ENCODE peak calls at places on chromosomes 12 and 14, in ten cellular contexts. One of them, this sample, is unnamed.

GRCh38 chr14:69325086-69325485 is 65.1 kb downstream of the GALNT16 start:
- DNase-seq in transverse colon: no peak
- DNase-seq in D721Med: no peak
- DNase-seq in heart right ventricle: no peak
- DNase-seq in AG04450: no peak
- DNase-seq in AG10803: no peak
- DNase-seq in activated B cell treated with CpG ODN at 0.5 μM for 24 hours: no peak
- DNase-seq in fibroblast of the aortic adventitia: no peak
- DNase-seq in foreskin fibroblast: no peak
- DNase-seq in spleen: peak
- DNase-seq in this sample: no peak

GRCh38 chr14:66657780-66658179 is 149.8 kb downstream of the GPHN start:
- DNase-seq in transverse colon: no peak
- DNase-seq in D721Med: no peak
- DNase-seq in heart right ventricle: no peak
- DNase-seq in AG04450: no peak
- DNase-seq in AG10803: no peak
- DNase-seq in activated B cell treated with CpG ODN at 0.5 μM for 24 hours: no peak
- DNase-seq in fibroblast of the aortic adventitia: no peak
- DNase-seq in foreskin fibroblast: no peak
- DNase-seq in spleen: no peak
- DNase-seq in this sample: no peak

GRCh38 chr12:45658066-45658465 is 71.4 kb upstream of the ARID2 start:
- DNase-seq in transverse colon: no peak
- DNase-seq in D721Med: no peak
- DNase-seq in heart right ventricle: no peak
- DNase-seq in AG04450: no peak
- DNase-seq in AG10803: no peak
- DNase-seq in activated B cell treated with CpG ODN at 0.5 μM for 24 hours: no peak
- DNase-seq in fibroblast of the aortic adventitia: no peak
- DNase-seq in foreskin fibroblast: no peak
- DNase-seq in spleen: no peak
- DNase-seq in this sample: no peak

GRCh38 chr12:93645702-93646101 is 31.5 kb upstream of the CRADD start:
- DNase-seq in transverse colon: no peak
- DNase-seq in D721Med: no peak
- DNase-seq in heart right ventricle: no peak
- DNase-seq in AG04450: no peak
- DNase-seq in AG10803: peak
- DNase-seq in activated B cell treated with CpG ODN at 0.5 μM for 24 hours: no peak
- DNase-seq in fibroblast of the aortic adventitia: peak
- DNase-seq in foreskin fibroblast: peak
- DNase-seq in spleen: no peak
- DNase-seq in this sample: no peak

GRCh38 chr14:104355101-104355691 is 216.8 kb downstream of the KIF26A start:
- DNase-seq in transverse colon: no peak
- DNase-seq in D721Med: no peak
- DNase-seq in heart right ventricle: no peak
- DNase-seq in AG04450: no peak
- DNase-seq in AG10803: no peak
- DNase-seq in activated B cell treated with CpG ODN at 0.5 μM for 24 hours: no peak
- DNase-seq in fibroblast of the aortic adventitia: no peak
- DNase-seq in foreskin fibroblast: no peak
- DNase-seq in spleen: peak
- DNase-seq in this sample: no peak

GRCh38 chr14:47186491-47186890 is 488.9 kb downstream of the MDGA2 start:
- DNase-seq in transverse colon: no peak
- DNase-seq in D721Med: no peak
- DNase-seq in heart right ventricle: no peak
- DNase-seq in AG04450: no peak
- DNase-seq in AG10803: no peak
- DNase-seq in activated B cell treated with CpG ODN at 0.5 μM for 24 hours: no peak
- DNase-seq in fibroblast of the aortic adventitia: no peak
- DNase-seq in foreskin fibroblast: no peak
- DNase-seq in spleen: no peak
- DNase-seq in this sample: no peak

GRCh38 chr12:111406474-111407370 is 999 bp downstream of the SH2B3 start:
- DNase-seq in transverse colon: no peak
- DNase-seq in D721Med: no peak
- DNase-seq in heart right ventricle: peak
- DNase-seq in AG04450: no peak
- DNase-seq in AG10803: no peak
- DNase-seq in activated B cell treated with CpG ODN at 0.5 μM for 24 hours: peak
- DNase-seq in fibroblast of the aortic adventitia: no peak
- DNase-seq in foreskin fibroblast: no peak
- DNase-seq in spleen: peak
- DNase-seq in this sample: no peak

GRCh38 chr14:93113678-93114067 is 2.1 kb downstream of the ITPK1 start:
- DNase-seq in transverse colon: no peak
- DNase-seq in D721Med: no peak
- DNase-seq in heart right ventricle: no peak
- DNase-seq in AG04450: no peak
- DNase-seq in AG10803: no peak
- DNase-seq in activated B cell treated with CpG ODN at 0.5 μM for 24 hours: no peak
- DNase-seq in fibroblast of the aortic adventitia: no peak
- DNase-seq in foreskin fibroblast: no peak
- DNase-seq in spleen: peak
- DNase-seq in this sample: no peak

GRCh38 chr12:24418157-24418556 is 468.7 kb upstream of the SOX5 start:
- DNase-seq in transverse colon: no peak
- DNase-seq in D721Med: no peak
- DNase-seq in heart right ventricle: no peak
- DNase-seq in AG04450: no peak
- DNase-seq in AG10803: no peak
- DNase-seq in activated B cell treated with CpG ODN at 0.5 μM for 24 hours: no peak
- DNase-seq in fibroblast of the aortic adventitia: no peak
- DNase-seq in foreskin fibroblast: no peak
- DNase-seq in spleen: no peak
- DNase-seq in this sample: no peak

GRCh38 chr12:119088917-119089667 is 89.6 kb upstream of the HSPB8 start:
- DNase-seq in transverse colon: no peak
- DNase-seq in D721Med: no peak
- DNase-seq in heart right ventricle: no peak
- DNase-seq in AG04450: no peak
- DNase-seq in AG10803: no peak
- DNase-seq in activated B cell treated with CpG ODN at 0.5 μM for 24 hours: no peak
- DNase-seq in fibroblast of the aortic adventitia: no peak
- DNase-seq in foreskin fibroblast: no peak
- DNase-seq in spleen: no peak
- DNase-seq in this sample: no peak

GRCh38 chr12:122079532-122080081 is 1.1 kb downstream of the MLXIP start:
- DNase-seq in transverse colon: no peak
- DNase-seq in D721Med: no peak
- DNase-seq in heart right ventricle: no peak
- DNase-seq in AG04450: no peak
- DNase-seq in AG10803: no peak
- DNase-seq in activated B cell treated with CpG ODN at 0.5 μM for 24 hours: no peak
- DNase-seq in fibroblast of the aortic adventitia: peak
- DNase-seq in foreskin fibroblast: no peak
- DNase-seq in spleen: no peak
- DNase-seq in this sample: no peak

GRCh38 chr12:113003631-113004030 is 25.3 kb downstream of the OAS2 start:
- DNase-seq in transverse colon: no peak
- DNase-seq in D721Med: no peak
- DNase-seq in heart right ventricle: no peak
- DNase-seq in AG04450: no peak
- DNase-seq in AG10803: no peak
- DNase-seq in activated B cell treated with CpG ODN at 0.5 μM for 24 hours: no peak
- DNase-seq in fibroblast of the aortic adventitia: no peak
- DNase-seq in foreskin fibroblast: no peak
- DNase-seq in spleen: no peak
- DNase-seq in this sample: no peak

GRCh38 chr12:113006641-113007040 is 28.3 kb downstream of the OAS2 start:
- DNase-seq in transverse colon: no peak
- DNase-seq in D721Med: no peak
- DNase-seq in heart right ventricle: no peak
- DNase-seq in AG04450: no peak
- DNase-seq in AG10803: no peak
- DNase-seq in activated B cell treated with CpG ODN at 0.5 μM for 24 hours: no peak
- DNase-seq in fibroblast of the aortic adventitia: no peak
- DNase-seq in foreskin fibroblast: no peak
- DNase-seq in spleen: no peak
- DNase-seq in this sample: no peak

GRCh38 chr12:113002676-113003075 is 24.4 kb downstream of the OAS2 start:
- DNase-seq in transverse colon: no peak
- DNase-seq in D721Med: no peak
- DNase-seq in heart right ventricle: no peak
- DNase-seq in AG04450: no peak
- DNase-seq in AG10803: no peak
- DNase-seq in activated B cell treated with CpG ODN at 0.5 μM for 24 hours: no peak
- DNase-seq in fibroblast of the aortic adventitia: no peak
- DNase-seq in foreskin fibroblast: no peak
- DNase-seq in spleen: no peak
- DNase-seq in this sample: no peak

GRCh38 chr12:113007166-113007565 is 28.8 kb downstream of the OAS2 start:
- DNase-seq in transverse colon: no peak
- DNase-seq in D721Med: no peak
- DNase-seq in heart right ventricle: no peak
- DNase-seq in AG04450: no peak
- DNase-seq in AG10803: peak
- DNase-seq in activated B cell treated with CpG ODN at 0.5 μM for 24 hours: no peak
- DNase-seq in fibroblast of the aortic adventitia: peak
- DNase-seq in foreskin fibroblast: peak
- DNase-seq in spleen: no peak
- DNase-seq in this sample: no peak

GRCh38 chr12:113005759-113006158 is 27.4 kb downstream of the OAS2 start:
- DNase-seq in transverse colon: no peak
- DNase-seq in D721Med: no peak
- DNase-seq in heart right ventricle: no peak
- DNase-seq in AG04450: no peak
- DNase-seq in AG10803: peak
- DNase-seq in activated B cell treated with CpG ODN at 0.5 μM for 24 hours: no peak
- DNase-seq in fibroblast of the aortic adventitia: peak
- DNase-seq in foreskin fibroblast: no peak
- DNase-seq in spleen: no peak
- DNase-seq in this sample: no peak
- TF ChIP-seq CTCF in transverse colon: no peak
- TF ChIP-seq CTCF in D721Med: peak
- TF ChIP-seq CTCF in heart right ventricle: no peak
- TF ChIP-seq CTCF in AG04450: peak
- TF ChIP-seq CTCF in AG10803: peak
- TF ChIP-seq CTCF in activated B cell treated with CpG ODN at 0.5 μM for 24 hours: no peak
- TF ChIP-seq CTCF in fibroblast of the aortic adventitia: peak
- TF ChIP-seq CTCF in foreskin fibroblast: peak
- TF ChIP-seq CTCF in spleen: no peak
- TF ChIP-seq CTCF in this sample: peak

DNA sequence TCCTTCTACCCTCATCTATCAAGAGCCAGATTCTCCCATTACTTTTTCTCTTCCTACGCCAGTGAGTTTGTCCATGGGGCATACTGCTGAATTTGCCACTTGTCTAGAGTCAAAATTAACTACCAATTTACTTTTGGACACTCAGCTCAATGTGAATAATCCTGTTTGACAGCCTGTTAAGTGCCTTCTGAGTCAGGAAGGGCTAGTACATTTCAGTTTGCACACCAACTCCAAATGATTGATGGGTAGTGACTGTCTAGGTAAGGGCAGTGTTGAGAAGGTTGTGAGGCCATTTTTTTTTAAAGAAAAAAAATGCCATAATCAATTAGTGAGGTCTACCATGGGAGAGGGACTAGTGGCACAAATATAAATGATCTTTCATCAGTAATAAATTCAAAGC is 21.8 kb upstream of the TRIM9 start:
- DNase-seq in transverse colon: no peak
- DNase-seq in D721Med: no peak
- DNase-seq in heart right ventricle: no peak
- DNase-seq in AG04450: no peak
- DNase-seq in AG10803: no peak
- DNase-seq in activated B cell treated with CpG ODN at 0.5 μM for 24 hours: no peak
- DNase-seq in fibroblast of the aortic adventitia: no peak
- DNase-seq in foreskin fibroblast: no peak
- DNase-seq in spleen: no peak
- DNase-seq in this sample: no peak
- TF ChIP-seq CTCF in transverse colon: no peak
- TF ChIP-seq CTCF in D721Med: no peak
- TF ChIP-seq CTCF in heart right ventricle: no peak
- TF ChIP-seq CTCF in AG04450: no peak
- TF ChIP-seq CTCF in AG10803: no peak
- TF ChIP-seq CTCF in activated B cell treated with CpG ODN at 0.5 μM for 24 hours: no peak
- TF ChIP-seq CTCF in fibroblast of the aortic adventitia: no peak
- TF ChIP-seq CTCF in foreskin fibroblast: no peak
- TF ChIP-seq CTCF in spleen: no peak
- TF ChIP-seq CTCF in this sample: no peak

GRCh38 chr12:56838602-56839488 is 75.7 kb downstream of the HSD17B6 start:
- DNase-seq in transverse colon: no peak
- DNase-seq in D721Med: no peak
- DNase-seq in heart right ventricle: no peak
- DNase-seq in AG04450: no peak
- DNase-seq in AG10803: no peak
- DNase-seq in activated B cell treated with CpG ODN at 0.5 μM for 24 hours: no peak
- DNase-seq in fibroblast of the aortic adventitia: peak
- DNase-seq in foreskin fibroblast: no peak
- DNase-seq in spleen: no peak
- DNase-seq in this sample: no peak

GRCh38 chr12:56840922-56841321 is 77.8 kb downstream of the HSD17B6 start:
- DNase-seq in transverse colon: peak
- DNase-seq in D721Med: no peak
- DNase-seq in heart right ventricle: no peak
- DNase-seq in AG04450: no peak
- DNase-seq in AG10803: peak
- DNase-seq in activated B cell treated with CpG ODN at 0.5 μM for 24 hours: no peak
- DNase-seq in fibroblast of the aortic adventitia: no peak
- DNase-seq in foreskin fibroblast: no peak
- DNase-seq in spleen: no peak
- DNase-seq in this sample: no peak

GRCh38 chr12:56836800-56837663 is 73.9 kb downstream of the HSD17B6 start:
- DNase-seq in transverse colon: no peak
- DNase-seq in D721Med: no peak
- DNase-seq in heart right ventricle: no peak
- DNase-seq in AG04450: peak
- DNase-seq in AG10803: peak
- DNase-seq in activated B cell treated with CpG ODN at 0.5 μM for 24 hours: no peak
- DNase-seq in fibroblast of the aortic adventitia: peak
- DNase-seq in foreskin fibroblast: peak
- DNase-seq in spleen: no peak
- DNase-seq in this sample: no peak

GRCh38 chr12:56836317-56836716 is 73.2 kb downstream of the HSD17B6 start:
- DNase-seq in transverse colon: peak
- DNase-seq in D721Med: no peak
- DNase-seq in heart right ventricle: peak
- DNase-seq in AG04450: no peak
- DNase-seq in AG10803: peak
- DNase-seq in activated B cell treated with CpG ODN at 0.5 μM for 24 hours: no peak
- DNase-seq in fibroblast of the aortic adventitia: peak
- DNase-seq in foreskin fibroblast: peak
- DNase-seq in spleen: no peak
- DNase-seq in this sample: no peak

GRCh38 chr12:56839489-56840442 is 76.6 kb downstream of the HSD17B6 start:
- DNase-seq in transverse colon: peak
- DNase-seq in D721Med: no peak
- DNase-seq in heart right ventricle: peak
- DNase-seq in AG04450: no peak
- DNase-seq in AG10803: peak
- DNase-seq in activated B cell treated with CpG ODN at 0.5 μM for 24 hours: no peak
- DNase-seq in fibroblast of the aortic adventitia: peak
- DNase-seq in foreskin fibroblast: peak
- DNase-seq in spleen: peak
- DNase-seq in this sample: no peak
- TF ChIP-seq CTCF in transverse colon: no peak
- TF ChIP-seq CTCF in D721Med: peak
- TF ChIP-seq CTCF in heart right ventricle: no peak
- TF ChIP-seq CTCF in AG04450: peak
- TF ChIP-seq CTCF in AG10803: peak
- TF ChIP-seq CTCF in activated B cell treated with CpG ODN at 0.5 μM for 24 hours: no peak
- TF ChIP-seq CTCF in fibroblast of the aortic adventitia: peak
- TF ChIP-seq CTCF in foreskin fibroblast: peak
- TF ChIP-seq CTCF in spleen: peak
- TF ChIP-seq CTCF in this sample: peak

GRCh38 chr12:4975574-4975973 is 65.9 kb downstream of the KCNA1 start:
- DNase-seq in transverse colon: no peak
- DNase-seq in D721Med: no peak
- DNase-seq in heart right ventricle: no peak
- DNase-seq in AG04450: no peak
- DNase-seq in AG10803: no peak
- DNase-seq in activated B cell treated with CpG ODN at 0.5 μM for 24 hours: no peak
- DNase-seq in fibroblast of the aortic adventitia: peak
- DNase-seq in foreskin fibroblast: no peak
- DNase-seq in spleen: no peak
- DNase-seq in this sample: no peak
- TF ChIP-seq CTCF in transverse colon: no peak
- TF ChIP-seq CTCF in D721Med: no peak
- TF ChIP-seq CTCF in heart right ventricle: no peak
- TF ChIP-seq CTCF in AG04450: no peak
- TF ChIP-seq CTCF in AG10803: no peak
- TF ChIP-seq CTCF in activated B cell treated with CpG ODN at 0.5 μM for 24 hours: no peak
- TF ChIP-seq CTCF in fibroblast of the aortic adventitia: peak
- TF ChIP-seq CTCF in foreskin fibroblast: no peak
- TF ChIP-seq CTCF in spleen: no peak
- TF ChIP-seq CTCF in this sample: no peak

This sample was measured in osteocyte.